ENCODE peak calls at places on chromosomes 11 and 22, in nine cellular contexts. One of them, this sample, is unnamed.

GRCh38 chr11:78331711-78332110 is 85.9 kb downstream of the GAB2 start:
- DNase-seq in adipocyte: no peak
- DNase-seq in MM.1S: no peak
- DNase-seq in hippocampal formation: peak; percentile 89
- DNase-seq in DMS53: no peak
- DNase-seq in EH: no peak
- DNase-seq in MCF 10A: no peak
- DNase-seq in lower lobe of right lung: no peak
- DNase-seq in AG20443: no peak
- DNase-seq in this sample: no peak

GRCh38 chr11:9905562-9905961 is 241.7 kb downstream of the SWAP70 start:
- DNase-seq in adipocyte: no peak
- DNase-seq in MM.1S: no peak
- DNase-seq in hippocampal formation: no peak
- DNase-seq in DMS53: no peak
- DNase-seq in EH: peak; percentile 70
- DNase-seq in MCF 10A: no peak
- DNase-seq in lower lobe of right lung: no peak
- DNase-seq in AG20443: no peak
- DNase-seq in this sample: no peak

GRCh38 chr11:4644233-4644632 is 451 bp downstream of the OR51E1 start:
- DNase-seq in adipocyte: no peak
- DNase-seq in MM.1S: no peak
- DNase-seq in hippocampal formation: no peak
- DNase-seq in DMS53: no peak
- DNase-seq in EH: no peak
- DNase-seq in MCF 10A: no peak
- DNase-seq in lower lobe of right lung: no peak
- DNase-seq in AG20443: no peak
- DNase-seq in this sample: no peak

GRCh38 chr11:2415601-2416380 is 15.2 kb downstream of the TSSC4 start:
- DNase-seq in adipocyte: no peak
- DNase-seq in MM.1S: no peak
- DNase-seq in hippocampal formation: no peak
- DNase-seq in DMS53: no peak
- DNase-seq in EH: no peak
- DNase-seq in MCF 10A: no peak
- DNase-seq in lower lobe of right lung: no peak
- DNase-seq in AG20443: no peak
- DNase-seq in this sample: no peak

GRCh38 chr22:43356881-43357280 is 13.7 kb upstream of the SCUBE1 start:
- DNase-seq in adipocyte: no peak
- DNase-seq in MM.1S: no peak
- DNase-seq in hippocampal formation: no peak
- DNase-seq in DMS53: no peak
- DNase-seq in EH: no peak
- DNase-seq in MCF 10A: no peak
- DNase-seq in lower lobe of right lung: no peak
- DNase-seq in AG20443: no peak
- DNase-seq in this sample: no peak

GRCh38 chr11:109423114-109423859 is 1.3 kb downstream of the C11orf87 start:
- DNase-seq in adipocyte: peak; percentile 29
- DNase-seq in MM.1S: no peak
- DNase-seq in hippocampal formation: no peak
- DNase-seq in DMS53: peak; percentile 77
- DNase-seq in EH: peak; percentile 21
- DNase-seq in MCF 10A: no peak
- DNase-seq in lower lobe of right lung: no peak
- DNase-seq in AG20443: peak; percentile 61
- DNase-seq in this sample: no peak

GRCh38 chr22:38974170-38974825 is 7.8 kb upstream of the APOBEC3B start:
- DNase-seq in adipocyte: no peak
- DNase-seq in MM.1S: no peak
- DNase-seq in hippocampal formation: no peak
- DNase-seq in DMS53: no peak
- DNase-seq in EH: no peak
- DNase-seq in MCF 10A: no peak
- DNase-seq in lower lobe of right lung: no peak
- DNase-seq in AG20443: no peak
- DNase-seq in this sample: no peak

GRCh38 chr11:117220568-117220967 is 11.3 kb downstream of the PCSK7 start:
- DNase-seq in adipocyte: no peak
- DNase-seq in MM.1S: no peak
- DNase-seq in hippocampal formation: peak; percentile 44
- DNase-seq in DMS53: no peak
- DNase-seq in EH: no peak
- DNase-seq in MCF 10A: no peak
- DNase-seq in lower lobe of right lung: no peak
- DNase-seq in AG20443: no peak
- DNase-seq in this sample: no peak

GRCh38 chr22:29148826-29149225 is 56.9 kb upstream of the EMID1 start:
- DNase-seq in adipocyte: no peak
- DNase-seq in MM.1S: no peak
- DNase-seq in hippocampal formation: no peak
- DNase-seq in DMS53: no peak
- DNase-seq in EH: no peak
- DNase-seq in MCF 10A: no peak
- DNase-seq in lower lobe of right lung: no peak
- DNase-seq in AG20443: no peak
- DNase-seq in this sample: no peak

GRCh38 chr22:23837496-23837859 is 1.3 kb downstream of the DERL3 start:
- DNase-seq in adipocyte: no peak
- DNase-seq in MM.1S: no peak
- DNase-seq in hippocampal formation: no peak
- DNase-seq in DMS53: peak; percentile 6
- DNase-seq in EH: no peak
- DNase-seq in MCF 10A: no peak
- DNase-seq in lower lobe of right lung: no peak
- DNase-seq in AG20443: no peak
- DNase-seq in this sample: no peak

GRCh38 chr11:123187670-123188507 is 7.2 kb downstream of the CLMP start:
- DNase-seq in adipocyte: peak; percentile 41
- DNase-seq in MM.1S: no peak
- DNase-seq in hippocampal formation: no peak
- DNase-seq in DMS53: no peak
- DNase-seq in EH: peak; percentile 72
- DNase-seq in MCF 10A: no peak
- DNase-seq in lower lobe of right lung: no peak
- DNase-seq in AG20443: no peak
- DNase-seq in this sample: no peak

GRCh38 chr11:67606150-67606476 is 623 bp upstream of the NDUFV1 start:
- DNase-seq in adipocyte: peak; percentile 29
- DNase-seq in MM.1S: no peak
- DNase-seq in hippocampal formation: no peak
- DNase-seq in DMS53: no peak
- DNase-seq in EH: peak; percentile 39
- DNase-seq in MCF 10A: no peak
- DNase-seq in lower lobe of right lung: peak; percentile 55
- DNase-seq in AG20443: peak; percentile 57
- DNase-seq in this sample: peak; percentile 37

GRCh38 chr11:73140213-73141030 is 1.7 kb downstream of the FCHSD2 start:
- DNase-seq in adipocyte: peak; percentile 67
- DNase-seq in MM.1S: peak; percentile 68
- DNase-seq in hippocampal formation: no peak
- DNase-seq in DMS53: peak; percentile 78
- DNase-seq in EH: peak; percentile 62
- DNase-seq in MCF 10A: peak; percentile 16
- DNase-seq in lower lobe of right lung: no peak
- DNase-seq in AG20443: peak; percentile 57
- DNase-seq in this sample: peak; percentile 89

GRCh38 chr22:26751217-26751616 is 93.8 kb downstream of the MIAT start:
- DNase-seq in adipocyte: no peak
- DNase-seq in MM.1S: no peak
- DNase-seq in hippocampal formation: peak; percentile 30
- DNase-seq in DMS53: peak; percentile 3
- DNase-seq in EH: peak; percentile 22
- DNase-seq in MCF 10A: no peak
- DNase-seq in lower lobe of right lung: no peak
- DNase-seq in AG20443: no peak
- DNase-seq in this sample: no peak

GRCh38 chr11:12318791-12319733 is 58.3 kb upstream of the PARVA start:
- DNase-seq in adipocyte: peak; percentile 82
- DNase-seq in MM.1S: peak; percentile 66
- DNase-seq in hippocampal formation: no peak
- DNase-seq in DMS53: peak; percentile 87
- DNase-seq in EH: peak; percentile 90
- DNase-seq in MCF 10A: peak; percentile 1
- DNase-seq in lower lobe of right lung: no peak
- DNase-seq in AG20443: peak; percentile 58
- DNase-seq in this sample: no peak

GRCh38 chr11:68881320-68881719 is 22.3 kb downstream of the MRPL21 start:
- DNase-seq in adipocyte: no peak
- DNase-seq in MM.1S: no peak
- DNase-seq in hippocampal formation: no peak
- DNase-seq in DMS53: no peak
- DNase-seq in EH: no peak
- DNase-seq in MCF 10A: no peak
- DNase-seq in lower lobe of right lung: no peak
- DNase-seq in AG20443: no peak
- DNase-seq in this sample: no peak

GRCh38 chr11:7871056-7871455 is 60.0 kb downstream of the OR10A6 start:
- DNase-seq in adipocyte: no peak
- DNase-seq in MM.1S: no peak
- DNase-seq in hippocampal formation: no peak
- DNase-seq in DMS53: no peak
- DNase-seq in EH: peak; percentile 20
- DNase-seq in MCF 10A: peak; percentile 29
- DNase-seq in lower lobe of right lung: no peak
- DNase-seq in AG20443: no peak
- DNase-seq in this sample: no peak

GRCh38 chr11:31958086-31958735 is 132.7 kb upstream of the RCN1 start:
- DNase-seq in adipocyte: peak; percentile 51
- DNase-seq in MM.1S: peak; percentile 74
- DNase-seq in hippocampal formation: peak; percentile 35
- DNase-seq in DMS53: peak; percentile 68
- DNase-seq in EH: peak; percentile 53
- DNase-seq in MCF 10A: peak; percentile 50
- DNase-seq in lower lobe of right lung: peak; percentile 65
- DNase-seq in AG20443: peak; percentile 89
- DNase-seq in this sample: peak; percentile 78

GRCh38 chr22:26681395-26681821 is 24.0 kb downstream of the MIAT start:
- DNase-seq in adipocyte: peak; percentile 75
- DNase-seq in MM.1S: no peak
- DNase-seq in hippocampal formation: no peak
- DNase-seq in DMS53: no peak
- DNase-seq in EH: peak; percentile 87
- DNase-seq in MCF 10A: no peak
- DNase-seq in lower lobe of right lung: peak; percentile 49
- DNase-seq in AG20443: peak; percentile 63
- DNase-seq in this sample: no peak

GRCh38 chr11:18775492-18776292 is 15.9 kb downstream of the PTPN5 start:
- DNase-seq in adipocyte: peak; percentile 65
- DNase-seq in MM.1S: peak; percentile 75
- DNase-seq in hippocampal formation: no peak
- DNase-seq in DMS53: peak; percentile 87
- DNase-seq in EH: peak; percentile 40
- DNase-seq in MCF 10A: peak; percentile 78
- DNase-seq in lower lobe of right lung: peak; percentile 72
- DNase-seq in AG20443: peak; percentile 53
- DNase-seq in this sample: peak; percentile 82

GRCh38 chr11:108592591-108593213 is 866 bp downstream of the EXPH5 start:
- DNase-seq in adipocyte: peak; percentile 58
- DNase-seq in MM.1S: peak; percentile 30
- DNase-seq in hippocampal formation: no peak
- DNase-seq in DMS53: peak; percentile 73
- DNase-seq in EH: no peak
- DNase-seq in MCF 10A: peak; percentile 37
- DNase-seq in lower lobe of right lung: peak; percentile 58
- DNase-seq in AG20443: peak; percentile 52
- DNase-seq in this sample: no peak

GRCh38 chr11:19398273-19398672 is 157.5 kb upstream of the E2F8 start:
- DNase-seq in adipocyte: no peak
- DNase-seq in MM.1S: no peak
- DNase-seq in hippocampal formation: no peak
- DNase-seq in DMS53: no peak
- DNase-seq in EH: peak; percentile 21
- DNase-seq in MCF 10A: no peak
- DNase-seq in lower lobe of right lung: no peak
- DNase-seq in AG20443: peak; percentile 21
- DNase-seq in this sample: no peak

GRCh38 chr22:21937041-21937820 is 15.4 kb downstream of the PPM1F start:
- DNase-seq in adipocyte: peak; percentile 32
- DNase-seq in MM.1S: no peak
- DNase-seq in hippocampal formation: peak; percentile 67
- DNase-seq in DMS53: no peak
- DNase-seq in EH: peak; percentile 23
- DNase-seq in MCF 10A: peak; percentile 43
- DNase-seq in lower lobe of right lung: peak; percentile 69
- DNase-seq in AG20443: no peak
- DNase-seq in this sample: no peak

GRCh38 chr11:8814209-8814922 is 96.6 kb upstream of the AKIP1 start:
- DNase-seq in adipocyte: no peak
- DNase-seq in MM.1S: no peak
- DNase-seq in hippocampal formation: no peak
- DNase-seq in DMS53: peak; percentile 43
- DNase-seq in EH: peak; percentile 70
- DNase-seq in MCF 10A: peak; percentile 81
- DNase-seq in lower lobe of right lung: no peak
- DNase-seq in AG20443: no peak
- DNase-seq in this sample: no peak

GRCh38 chr11:18312012-18312411 is 9.9 kb downstream of the HPS5 start:
- DNase-seq in adipocyte: no peak
- DNase-seq in MM.1S: no peak
- DNase-seq in hippocampal formation: peak; percentile 19
- DNase-seq in DMS53: no peak
- DNase-seq in EH: peak; percentile 60
- DNase-seq in MCF 10A: peak; percentile 37
- DNase-seq in lower lobe of right lung: no peak
- DNase-seq in AG20443: peak; percentile 44
- DNase-seq in this sample: no peak

GRCh38 chr11:17277024-17277584 is 565 bp downstream of the NUCB2 start:
- DNase-seq in adipocyte: peak; percentile 74
- DNase-seq in MM.1S: peak; percentile 69
- DNase-seq in hippocampal formation: peak; percentile 30
- DNase-seq in DMS53: peak; percentile 77
- DNase-seq in EH: peak; percentile 61
- DNase-seq in MCF 10A: peak; percentile 40
- DNase-seq in lower lobe of right lung: no peak
- DNase-seq in AG20443: peak; percentile 27
- DNase-seq in this sample: peak; percentile 80

GRCh38 chr22:38901111-38901641 is 29.2 kb upstream of the CBX6 start:
- DNase-seq in adipocyte: no peak
- DNase-seq in MM.1S: peak; percentile 76
- DNase-seq in hippocampal formation: no peak
- DNase-seq in DMS53: no peak
- DNase-seq in EH: no peak
- DNase-seq in MCF 10A: no peak
- DNase-seq in lower lobe of right lung: no peak
- DNase-seq in AG20443: no peak
- DNase-seq in this sample: no peak

GRCh38 chr11:57700425-57700824 is 11.6 kb downstream of the MED19 start:
- DNase-seq in adipocyte: no peak
- DNase-seq in MM.1S: no peak
- DNase-seq in hippocampal formation: no peak
- DNase-seq in DMS53: no peak
- DNase-seq in EH: no peak
- DNase-seq in MCF 10A: no peak
- DNase-seq in lower lobe of right lung: no peak
- DNase-seq in AG20443: no peak
- DNase-seq in this sample: no peak

GRCh38 chr11:31802990-31803812 is 7.9 kb downstream of the PAX6 start:
- DNase-seq in adipocyte: no peak
- DNase-seq in MM.1S: no peak
- DNase-seq in hippocampal formation: no peak
- DNase-seq in DMS53: no peak
- DNase-seq in EH: no peak
- DNase-seq in MCF 10A: no peak
- DNase-seq in lower lobe of right lung: no peak
- DNase-seq in AG20443: no peak
- DNase-seq in this sample: peak; percentile 23

GRCh38 chr11:69682221-69682620 is 7.1 kb upstream of the LTO1 start:
- DNase-seq in adipocyte: no peak
- DNase-seq in MM.1S: no peak
- DNase-seq in hippocampal formation: no peak
- DNase-seq in DMS53: no peak
- DNase-seq in EH: no peak
- DNase-seq in MCF 10A: no peak
- DNase-seq in lower lobe of right lung: no peak
- DNase-seq in AG20443: no peak
- DNase-seq in this sample: no peak

GRCh38 chr11:90738799-90739198 is 516.0 kb upstream of the CHORDC1 start:
- DNase-seq in adipocyte: no peak
- DNase-seq in MM.1S: no peak
- DNase-seq in hippocampal formation: no peak
- DNase-seq in DMS53: no peak
- DNase-seq in EH: no peak
- DNase-seq in MCF 10A: no peak
- DNase-seq in lower lobe of right lung: no peak
- DNase-seq in AG20443: no peak
- DNase-seq in this sample: no peak

This sample was measured in OCI-M1.